ENCODE peak calls at places on chromosome 15, in four cellular contexts. O is K562, M is HL-60, G is GM12878. H is an unnamed sample.

GRCh38 chr15:45371546-45371945 is 6.8 kb downstream of the GATM start:
- DNase-seq in O (no peak), M (no peak), G (no peak), H (no peak)

GRCh38 chr15:71804226-71804625 is 6.1 kb upstream of the NR2E3 start:
- DNase-seq in O (no peak), M (no peak), G (no peak), H (no peak)

GRCh38 chr15:95304116-95304873 is 1026.2 kb upstream of the NR2F2 start:
- DNase-seq in O (no peak), M (no peak), G (no peak), H (no peak)

GRCh38 chr15:29638781-29639180 is 183.5 kb downstream of the TJP1 start:
- DNase-seq in O (no peak), M (no peak), G (no peak), H (no peak)

GRCh38 chr15:90598053-90598577 is 68.4 kb downstream of the CRTC3 start:
- DNase-seq in O (peak), M (no peak), G (peak), H (peak)

GRCh38 chr15:47431501-47431900 is 285.8 kb upstream of the SEMA6D start:
- DNase-seq in O (no peak), M (no peak), G (no peak), H (no peak)

GRCh38 chr15:72368895-72369294 is 6.9 kb downstream of the HEXA start:
- DNase-seq in O (no peak), M (peak), G (no peak), H (no peak)

GRCh38 chr15:85753791-85754452 is 40.8 kb downstream of the KLHL25 start:
- DNase-seq in O (no peak), M (no peak), G (no peak), H (no peak)

GRCh38 chr15:99057697-99058420 is 47.0 kb upstream of the SYNM start:
- DNase-seq in O (no peak), M (no peak), G (peak), H (peak)

GRCh38 chr15:96122077-96123027 is 208.1 kb upstream of the NR2F2 start:
- DNase-seq in O (no peak), M (no peak), G (no peak), H (no peak)

GRCh38 chr15:58686286-58686685 is 63.2 kb downstream of the ADAM10 start:
- DNase-seq in O (no peak), M (no peak), G (no peak), H (no peak)

GRCh38 chr15:93861413-93861812 is 369.9 kb upstream of the MCTP2 start:
- DNase-seq in O (no peak), M (no peak), G (no peak), H (no peak)

GRCh38 chr15:79967331-79968182 is 3.4 kb downstream of the BCL2A1 start:
- DNase-seq in O (no peak), M (no peak), G (no peak), H (no peak)

GRCh38 chr15:54854667-54855066 is 342.1 kb downstream of the RSL24D1 start:
- DNase-seq in O (no peak), M (no peak), G (no peak), H (no peak)

GRCh38 chr15:31605467-31605931 is 278.9 kb downstream of the KLF13 start:
- DNase-seq in O (no peak), M (no peak), G (no peak), H (no peak)

GRCh38 chr15:81304226-81304625 is 19.7 kb downstream of the STARD5 start:
- DNase-seq in O (no peak), M (no peak), G (no peak), H (no peak)

GRCh38 chr15:56496635-56497034 is 31.7 kb upstream of the MNS1 start:
- DNase-seq in O (peak), M (peak), G (peak), H (peak)
- TF ChIP-seq SPI1 in O (no peak), M (no peak), G (no peak), H (no peak)

GRCh38 chr15:63848881-63849551 is 15.3 kb upstream of the HERC1 start:
- DNase-seq in O (no peak), M (no peak), G (no peak), H (no peak)
- TF ChIP-seq SPI1 in O (no peak), M (no peak), G (no peak), H (no peak)

DNA sequence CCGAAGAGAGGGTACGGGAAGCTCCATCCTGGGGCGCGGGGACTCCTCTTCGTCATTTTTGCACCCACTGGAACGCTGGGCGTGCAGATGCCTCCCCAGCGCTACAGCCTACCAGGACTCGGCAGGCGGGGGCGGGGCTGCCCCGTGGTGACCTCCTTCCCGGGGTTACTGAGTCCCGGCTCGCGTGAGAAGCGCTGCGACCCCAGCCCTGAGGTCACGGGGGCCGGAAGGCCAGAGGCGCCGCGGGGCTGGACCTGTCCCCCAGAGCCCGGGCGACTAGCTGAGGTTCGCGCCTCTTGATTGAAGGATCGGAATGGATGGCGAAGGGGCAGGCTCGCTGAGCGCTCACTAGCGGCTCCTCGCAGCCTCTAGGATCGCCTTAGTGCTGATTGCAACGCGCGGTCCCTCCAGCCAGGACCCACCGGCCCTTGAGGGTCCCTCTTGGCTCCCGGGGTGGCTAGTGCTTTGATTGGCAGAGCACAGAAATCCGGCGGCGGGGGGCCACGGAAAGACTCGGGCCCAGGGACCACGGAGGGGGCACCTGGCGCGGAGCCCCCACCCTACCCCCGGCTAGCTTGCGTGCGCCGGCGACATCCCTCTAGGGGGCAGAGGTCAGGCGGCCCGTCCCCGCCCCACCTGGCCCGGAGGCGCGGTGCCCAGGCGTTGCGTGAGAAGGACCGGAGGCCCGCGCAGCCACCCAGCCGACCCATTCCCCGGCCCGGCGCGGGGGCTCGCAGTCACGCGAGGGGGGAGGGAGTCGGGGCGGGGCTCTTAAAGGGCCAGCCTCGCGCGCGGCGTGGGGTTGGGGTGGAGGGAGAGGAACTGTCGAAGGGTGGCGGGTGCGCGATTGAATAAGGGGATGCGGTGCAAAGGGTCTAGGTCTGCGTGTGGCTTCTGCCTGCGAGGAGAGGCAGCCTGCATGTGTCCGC is 781 bp upstream of the CYP1A1 start:
- DNase-seq in O (no peak), M (peak), G (no peak), H (peak)
- TF ChIP-seq SPI1 in O (no peak), M (no peak), G (no peak), H (no peak)

DNA sequence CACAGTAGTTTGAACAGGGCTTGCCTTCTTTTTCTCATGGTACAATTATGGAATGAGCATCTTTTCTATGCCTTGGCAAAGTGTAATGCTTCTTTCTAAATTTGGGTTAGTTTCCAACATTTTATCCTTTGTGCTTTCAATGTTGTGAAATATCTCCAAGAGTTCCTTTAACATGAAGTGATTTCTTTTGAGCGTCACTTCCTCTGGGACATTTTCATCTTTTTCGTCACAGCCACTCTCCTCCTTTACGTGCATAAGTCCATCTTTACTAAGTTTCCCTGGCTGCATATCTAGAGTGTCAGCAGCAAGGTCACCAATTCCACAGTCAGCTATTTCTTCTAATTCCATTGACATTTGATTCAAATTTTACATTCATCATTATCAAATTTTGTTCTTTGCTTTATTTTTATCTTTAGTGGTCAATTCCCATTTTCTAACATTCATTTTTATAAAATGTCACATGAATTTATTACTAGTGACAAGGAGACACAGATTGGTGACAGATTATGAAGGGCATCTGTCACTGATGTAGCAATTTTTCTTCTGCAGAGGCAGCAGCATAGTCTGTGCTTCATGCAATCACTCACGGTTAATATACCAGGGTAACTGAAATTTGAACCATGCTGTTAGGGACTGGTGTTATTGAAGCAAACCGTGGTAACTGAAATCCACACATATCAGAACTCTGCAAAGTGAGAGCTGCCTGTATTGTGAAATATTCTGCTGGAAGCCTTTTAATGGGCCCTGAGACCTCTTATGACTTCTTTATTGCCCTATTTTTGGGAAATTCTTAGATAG is 126.5 kb upstream of the THBS1 start:
- DNase-seq in O (no peak), M (no peak), G (no peak), H (no peak)
- TF ChIP-seq SPI1 in O (no peak), M (no peak), G (no peak), H (no peak)

GRCh38 chr15:25171856-25172687 is 217.3 kb downstream of the SNRPN start:
- DNase-seq in O (no peak), M (no peak), G (no peak), H (no peak)
- TF ChIP-seq SPI1 in O (no peak), M (no peak), G (no peak), H (no peak)